ENCODE peak calls at places on chromosomes 2 and 18, in four cellular contexts. M is COLO829, S is activated T-helper 1 cell treated with Interleukin-2 at 50 U/mL for 16 hours, D is cerebellar cortex. W is an unnamed sample.

GRCh38 chr2:58535182-58535581 is 294.1 kb upstream of the FANCL start:
- DNase-seq in M (no peak), S (no peak), D (no peak), W (no peak)

GRCh38 chr18:46260016-46260878 is 156.1 kb downstream of the HAUS1 start:
- DNase-seq in M (peak), S (no peak), D (no peak), W (no peak)

GRCh38 chr2:29562896-29563295 is 358.5 kb downstream of the ALK start:
- DNase-seq in M (no peak), S (no peak), D (no peak), W (no peak)

GRCh38 chr2:1738646-1739302 is 5.5 kb downstream of the PXDN start:
- DNase-seq in M (no peak), S (no peak), D (no peak), W (no peak)

GRCh38 chr18:46538376-46538775 is 118.6 kb downstream of the LOXHD1 start:
- DNase-seq in M (no peak), S (no peak), D (no peak), W (no peak)

GRCh38 chr2:122960727-122961641 is 1064.1 kb upstream of the CNTNAP5 start:
- DNase-seq in M (peak), S (no peak), D (no peak), W (no peak)

GRCh38 chr2:60890393-60890707 is 9.0 kb downstream of the REL start:
- DNase-seq in M (no peak), S (no peak), D (no peak), W (no peak)

GRCh38 chr2:70748002-70748779 is 19.8 kb downstream of the ADD2 start:
- DNase-seq in M (no peak), S (no peak), D (no peak), W (no peak)

GRCh38 chr18:13460946-13461345 is 242.4 kb downstream of the LDLRAD4 start:
- DNase-seq in M (no peak), S (no peak), D (no peak), W (no peak)

GRCh38 chr2:67159929-67160328 is 237.2 kb upstream of the ETAA1 start:
- DNase-seq in M (no peak), S (no peak), D (no peak), W (no peak)

GRCh38 chr2:176325732-176326131 is 56.5 kb downstream of the MTX2 start:
- DNase-seq in M (no peak), S (no peak), D (no peak), W (peak)

GRCh38 chr2:109054865-109055264 is 65.8 kb upstream of the EDAR start:
- DNase-seq in M (no peak), S (no peak), D (no peak), W (no peak)

GRCh38 chr2:53744395-53745065 is 23.1 kb upstream of the CHAC2 start:
- DNase-seq in M (no peak), S (no peak), D (no peak), W (no peak)

GRCh38 chr2:12304494-12305228 is 412.1 kb upstream of the TRIB2 start:
- DNase-seq in M (no peak), S (no peak), D (no peak), W (no peak)

GRCh38 chr2:171922230-171923022 is at the start of gene HAT1:
- DNase-seq in M (peak), S (peak), D (peak), W (peak)

GRCh38 chr2:71880846-71881610 is 266.6 kb downstream of the CYP26B1 start:
- DNase-seq in M (no peak), S (no peak), D (no peak), W (no peak)

GRCh38 chr2:131493199-131494018 is 1.2 kb upstream of the MZT2A start:
- DNase-seq in M (no peak), S (no peak), D (no peak), W (peak)

W was measured in pons.